ENCODE peak calls at places on chromosome 9, in seven cellular contexts. U, I, N, F, M, Z and P are unnamed samples.

GRCh38 chr9:112072721-112073553 is 102.2 kb downstream of the SUSD1 start:
- DNase-seq in U (no peak), I (peak), N (peak), F (peak), M (no peak), Z (peak), P (peak)

GRCh38 chr9:92504881-92505280 is 22.6 kb upstream of the ASPN start:
- DNase-seq in U (no peak), I (peak), N (peak), F (peak), M (no peak), Z (no peak), P (no peak)

GRCh38 chr9:82781965-82782392 is 281.0 kb downstream of the RASEF start:
- DNase-seq in U (no peak), I (no peak), N (no peak), F (peak), M (no peak), Z (no peak), P (no peak)

GRCh38 chr9:137457406-137458193 is 1.5 kb downstream of the NSMF start:
- DNase-seq in U (peak), I (no peak), N (no peak), F (no peak), M (no peak), Z (no peak), P (no peak)

GRCh38 chr9:129348890-129349570 is 171.0 kb upstream of the IER5L start:
- DNase-seq in U (no peak), I (no peak), N (no peak), F (no peak), M (no peak), Z (no peak), P (no peak)

GRCh38 chr9:107807183-107807582 is 317.6 kb upstream of the KLF4 start:
- DNase-seq in U (no peak), I (peak), N (peak), F (peak), M (no peak), Z (peak), P (peak)

GRCh38 chr9:111349766-111350165 is 19.7 kb upstream of the OR2K2 start:
- DNase-seq in U (no peak), I (no peak), N (no peak), F (no peak), M (no peak), Z (no peak), P (no peak)

GRCh38 chr9:78294290-78295176 is 2.4 kb upstream of the PSAT1 start:
- DNase-seq in U (no peak), I (no peak), N (no peak), F (no peak), M (no peak), Z (no peak), P (no peak)

GRCh38 chr9:88932766-88933165 is 58.5 kb upstream of the S1PR3 start:
- DNase-seq in U (no peak), I (no peak), N (no peak), F (no peak), M (no peak), Z (no peak), P (no peak)

GRCh38 chr9:128733256-128733655 is 9.3 kb upstream of the ZDHHC12 start:
- DNase-seq in U (peak), I (peak), N (peak), F (peak), M (peak), Z (peak), P (peak)

GRCh38 chr9:82144803-82145202 is 156.2 kb downstream of the SPATA31D1 start:
- DNase-seq in U (no peak), I (no peak), N (no peak), F (no peak), M (no peak), Z (no peak), P (no peak)

GRCh38 chr9:7988644-7989280 is 189.2 kb upstream of the DMAC1 start:
- DNase-seq in U (no peak), I (no peak), N (no peak), F (no peak), M (no peak), Z (no peak), P (no peak)

GRCh38 chr9:122780026-122780425 is 8.7 kb upstream of the OR5C1 start:
- DNase-seq in U (no peak), I (no peak), N (no peak), F (no peak), M (no peak), Z (no peak), P (no peak)

GRCh38 chr9:91967259-91967658 is 17.2 kb upstream of the ROR2 start:
- DNase-seq in U (no peak), I (no peak), N (no peak), F (no peak), M (no peak), Z (no peak), P (no peak)

GRCh38 chr9:126126012-126126411 is 200.6 kb upstream of the MVB12B start:
- DNase-seq in U (no peak), I (no peak), N (no peak), F (no peak), M (no peak), Z (no peak), P (no peak)

GRCh38 chr9:126986506-126986951 is 71.9 kb downstream of the RALGPS1 start:
- DNase-seq in U (no peak), I (no peak), N (no peak), F (no peak), M (no peak), Z (no peak), P (no peak)

GRCh38 chr9:133505901-133506652 is 18.7 kb downstream of the MYMK start:
- DNase-seq in U (peak), I (peak), N (peak), F (peak), M (peak), Z (peak), P (peak)

GRCh38 chr9:107144475-107144874 is 138.6 kb upstream of the RAD23B start:
- DNase-seq in U (no peak), I (no peak), N (no peak), F (no peak), M (no peak), Z (no peak), P (no peak)

GRCh38 chr9:19181002-19181401 is 49.5 kb upstream of the DENND4C start:
- DNase-seq in U (no peak), I (no peak), N (no peak), F (no peak), M (no peak), Z (no peak), P (no peak)

GRCh38 chr9:99000480-99001395 is 57.0 kb downstream of the COL15A1 start:
- DNase-seq in U (peak), I (peak), N (peak), F (peak), M (peak), Z (peak), P (peak)

GRCh38 chr9:134321957-134322741 is 4.1 kb upstream of the RXRA start:
- DNase-seq in U (peak), I (no peak), N (no peak), F (no peak), M (peak), Z (no peak), P (no peak)

GRCh38 chr9:84366683-84367082 is 26.1 kb upstream of the SLC28A3 start:
- DNase-seq in U (no peak), I (no peak), N (no peak), F (no peak), M (no peak), Z (no peak), P (no peak)

GRCh38 chr9:32741706-32742105 is 41.6 kb upstream of the TMEM215 start:
- DNase-seq in U (no peak), I (no peak), N (no peak), F (peak), M (no peak), Z (no peak), P (peak)

GRCh38 chr9:34546834-34547827 is 24.3 kb upstream of the ENHO start:
- DNase-seq in U (peak), I (peak), N (peak), F (peak), M (peak), Z (peak), P (peak)

GRCh38 chr9:95793924-95794828 is 81.3 kb upstream of the ERCC6L2 start:
- DNase-seq in U (no peak), I (peak), N (peak), F (peak), M (no peak), Z (peak), P (peak)

GRCh38 chr9:17802249-17802857 is 223.5 kb downstream of the SH3GL2 start:
- DNase-seq in U (no peak), I (peak), N (peak), F (peak), M (no peak), Z (no peak), P (peak)

GRCh38 chr9:134558124-134558805 is 83.3 kb upstream of the COL5A1 start:
- DNase-seq in U (no peak), I (no peak), N (no peak), F (no peak), M (no peak), Z (no peak), P (no peak)

GRCh38 chr9:34125681-34126206 is 754 bp downstream of the DCAF12 start:
- DNase-seq in U (peak), I (peak), N (peak), F (peak), M (no peak), Z (peak), P (peak)

GRCh38 chr9:94610181-94610591 is 16.6 kb upstream of the FBP2 start:
- DNase-seq in U (no peak), I (no peak), N (no peak), F (no peak), M (no peak), Z (no peak), P (peak)

GRCh38 chr9:133275105-133276000 is at the start of gene ABO:
- DNase-seq in U (peak), I (no peak), N (no peak), F (no peak), M (peak), Z (no peak), P (no peak)

GRCh38 chr9:114995681-114996221 is 65.4 kb upstream of the TNFSF8 start:
- DNase-seq in U (peak), I (no peak), N (no peak), F (no peak), M (peak), Z (no peak), P (no peak)

GRCh38 chr9:12766357-12766756 is 8.5 kb upstream of the LURAP1L start:
- DNase-seq in U (no peak), I (no peak), N (no peak), F (no peak), M (no peak), Z (no peak), P (no peak)

GRCh38 chr9:78921341-78921740 is 624.4 kb downstream of the PSAT1 start:
- DNase-seq in U (no peak), I (peak), N (peak), F (peak), M (no peak), Z (peak), P (no peak)

GRCh38 chr9:76419782-76420380 is 25.7 kb upstream of the RFK start:
- DNase-seq in U (peak), I (no peak), N (peak), F (no peak), M (no peak), Z (no peak), P (peak)
- TF ChIP-seq CTCF in U (peak), I (peak), N (peak), F (peak), M (peak), Z (peak), P (peak)

DNA sequence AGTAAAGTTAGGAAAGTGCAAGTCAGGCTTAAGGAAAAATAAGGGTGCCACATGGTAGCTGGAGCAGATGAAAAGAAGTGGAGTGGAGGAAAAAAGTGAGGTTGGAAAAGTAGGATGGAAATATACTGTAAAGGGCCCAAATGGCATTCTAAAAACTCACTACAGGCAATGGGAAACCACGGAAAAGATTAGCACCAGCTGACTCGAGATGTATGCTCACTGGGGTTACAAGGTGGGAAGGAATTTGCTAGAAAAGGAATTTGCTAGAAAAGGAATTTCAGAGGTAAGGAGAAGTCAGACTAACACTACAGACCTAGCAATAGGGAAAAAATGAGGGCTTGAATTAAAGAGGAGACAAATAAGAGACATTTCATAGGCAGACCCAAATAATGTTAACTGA is 3.6 kb downstream of the PSMD5 start:
- DNase-seq in U (no peak), I (peak), N (peak), F (peak), M (no peak), Z (no peak), P (peak)
- H3K4me3 ChIP-seq in U (no peak), I (no peak), N (no peak), F (no peak), M (no peak), Z (no peak), P (no peak)

GRCh38 chr9:120932086-120932818 is 5.7 kb upstream of the TRAF1 start:
- DNase-seq in U (no peak), I (no peak), N (no peak), F (no peak), M (no peak), Z (no peak), P (no peak)

GRCh38 chr9:120936011-120936763 is 9.6 kb upstream of the TRAF1 start:
- DNase-seq in U (peak), I (peak), N (peak), F (peak), M (peak), Z (peak), P (peak)

GRCh38 chr9:120933310-120934044 is 6.9 kb upstream of the TRAF1 start:
- DNase-seq in U (no peak), I (no peak), N (no peak), F (no peak), M (no peak), Z (no peak), P (no peak)

GRCh38 chr9:120935383-120935857 is 8.8 kb upstream of the TRAF1 start:
- DNase-seq in U (peak), I (peak), N (peak), F (peak), M (peak), Z (peak), P (peak)

DNA sequence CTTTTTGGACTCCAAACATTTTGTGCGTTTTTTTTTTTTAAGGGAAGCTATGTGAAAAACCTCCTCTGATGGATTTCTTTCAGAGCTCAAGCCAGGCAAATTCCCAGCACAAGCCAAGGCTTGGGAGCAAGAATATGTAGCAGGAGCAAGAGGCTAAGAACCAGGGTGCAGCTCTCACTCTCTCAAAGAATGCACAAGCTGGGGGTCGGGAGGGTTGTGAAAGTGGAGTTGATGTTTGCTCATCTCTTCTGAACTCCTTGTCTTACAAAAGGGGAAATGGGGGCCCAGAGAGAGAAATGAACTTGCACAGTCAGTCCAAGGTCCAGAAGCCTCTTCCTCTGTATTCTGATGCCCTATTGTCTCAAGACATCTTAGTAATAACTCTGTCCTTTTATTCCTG is 7.7 kb upstream of the TRAF1 start:
- DNase-seq in U (peak), I (no peak), N (peak), F (no peak), M (no peak), Z (no peak), P (no peak)
- TF ChIP-seq CTCF in U (no peak), I (no peak), N (no peak), F (no peak), M (no peak), Z (no peak), P (no peak)

DNA sequence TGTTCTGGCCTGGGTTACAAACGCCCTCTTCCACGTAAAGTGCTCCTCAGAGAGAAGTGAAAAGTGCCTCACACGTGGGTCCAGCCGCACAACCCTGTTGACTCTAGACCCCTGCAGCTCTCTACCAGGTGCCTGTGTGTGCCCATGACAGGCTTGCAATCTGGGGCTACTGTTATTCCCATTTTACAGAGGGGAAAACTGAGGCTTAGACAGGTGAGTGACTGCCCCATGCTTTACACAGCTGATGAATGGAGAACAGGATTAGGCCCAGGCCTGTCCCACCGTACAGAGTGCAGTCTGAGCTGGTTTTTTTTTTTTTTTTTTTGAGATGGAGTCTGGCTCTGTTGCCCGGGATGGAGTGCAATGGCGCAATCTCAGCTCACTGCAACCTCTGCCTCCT is 6.2 kb upstream of the INPP5E start:
- DNase-seq in U (no peak), I (no peak), N (no peak), F (no peak), M (no peak), Z (no peak), P (no peak)
- H3K4me3 ChIP-seq in U (no peak), I (no peak), N (no peak), F (no peak), M (no peak), Z (no peak), P (no peak)